ENCODE peak calls at places on chromosomes 12 and 14, in eight cellular contexts. F is OCI-LY7; J is NCI-H82; K is cardiac muscle cell; C is activated CD4-positive, alpha-beta memory T cell treated with anti-CD3 and anti-CD28 coated beads, Interleukin-2, amount 10 ng/mL, durations not matched to agents 7 days and 5 days; S is left cardiac atrium; R is sciatic nerve; O is ACHN. Q is an unnamed sample.
A peak's percentile ranks its signal among the peaks of the same experiment; 100 is the strongest.

GRCh38 chr12:31390991-31391390 is 65.0 kb upstream of the SINHCAF start:
- DNase-seq in F (no peak), J (no peak), K (no peak), C (no peak), S (no peak), R (no peak), O (no peak), Q (peak; percentile 88)

GRCh38 chr14:100586520-100587247 is 533 bp downstream of the BEGAIN start:
- DNase-seq in F (no peak), J (peak; percentile 72), K (peak; percentile 15), C (peak; percentile 47), S (peak; percentile 38), R (peak; percentile 56), O (peak; percentile 4), Q (peak; percentile 90)

GRCh38 chr14:51424569-51425251 is 184.7 kb downstream of the TMX1 start:
- DNase-seq in F (no peak), J (no peak), K (no peak), C (no peak), S (no peak), R (no peak), O (no peak), Q (no peak)

GRCh38 chr12:49055978-49056754 is 4.4 kb downstream of the KMT2D start:
- DNase-seq in F (peak; percentile 82), J (peak; percentile 75), K (peak; percentile 56), C (peak; percentile 64), S (peak; percentile 68), R (peak; percentile 61), O (peak; percentile 56), Q (peak; percentile 39)

GRCh38 chr14:55780156-55780946 is 200.3 kb downstream of the KTN1 start:
- DNase-seq in F (no peak), J (peak; percentile 5), K (peak; percentile 49), C (no peak), S (peak; percentile 78), R (peak; percentile 77), O (peak; percentile 4), Q (no peak)

GRCh38 chr12:13234045-13234641 is 37.6 kb downstream of the EMP1 start:
- DNase-seq in F (peak; percentile 31), J (peak; percentile 80), K (peak; percentile 57), C (peak; percentile 35), S (peak; percentile 48), R (peak; percentile 72), O (peak; percentile 75), Q (peak; percentile 31)

GRCh38 chr12:96497800-96498199 is 8.4 kb downstream of the CFAP54 start:
- DNase-seq in F (no peak), J (no peak), K (no peak), C (no peak), S (no peak), R (no peak), O (no peak), Q (no peak)

GRCh38 chr12:7374423-7375144 is 69.4 kb downstream of the CD163L1 start:
- DNase-seq in F (peak; percentile 27), J (peak; percentile 78), K (peak; percentile 44), C (peak; percentile 30), S (no peak), R (no peak), O (peak; percentile 60), Q (peak; percentile 9)

GRCh38 chr12:104458645-104459555 is 2.2 kb downstream of the CHST11 start:
- DNase-seq in F (no peak), J (peak; percentile 19), K (peak; percentile 42), C (peak; percentile 44), S (peak; percentile 30), R (peak; percentile 59), O (no peak), Q (peak; percentile 15)

GRCh38 chr12:14514154-14514842 is 53.4 kb downstream of the PLBD1 start:
- DNase-seq in F (peak; percentile 80), J (peak; percentile 64), K (peak; percentile 60), C (no peak), S (no peak), R (no peak), O (peak; percentile 26), Q (no peak)

GRCh38 chr12:59036973-59037807 is 116.9 kb upstream of the LRIG3 start:
- DNase-seq in F (no peak), J (no peak), K (no peak), C (no peak), S (no peak), R (no peak), O (no peak), Q (peak; percentile 9)

Q was measured in NCI-H69.